ENCODE peak calls at places on chromosomes 4 and X, in nine cellular contexts. One of them, this sample, is unnamed.

GRCh38 chr4:87382116-87382515 is 8.9 kb downstream of the HSD17B11 start:
- DNase-seq in upper lobe of left lung: no peak
- DNase-seq in K562: no peak
- DNase-seq in A549: no peak
- DNase-seq in lower lobe of right lung: no peak
- DNase-seq in left ventricle myocardium inferior: no peak
- DNase-seq in heart left ventricle: no peak
- DNase-seq in epithelial cell of proximal tubule: no peak
- DNase-seq in BJ: no peak
- DNase-seq in this sample: no peak

GRCh38 chr4:105710678-105711077 is 2.1 kb downstream of the GSTCD start:
- DNase-seq in K562: no peak
- DNase-seq in BJ: no peak
- DNase-seq in epithelial cell of proximal tubule: no peak
- DNase-seq in left ventricle myocardium inferior: no peak
- DNase-seq in lower lobe of right lung: no peak
- DNase-seq in upper lobe of left lung: no peak
- DNase-seq in A549: no peak
- DNase-seq in heart left ventricle: no peak
- DNase-seq in this sample: no peak

GRCh38 chr4:183284965-183285364 is 35.1 kb downstream of the CLDN22 start:
- DNase-seq in K562: no peak
- DNase-seq in A549: no peak
- DNase-seq in upper lobe of left lung: no peak
- DNase-seq in BJ: peak; percentile 59
- DNase-seq in epithelial cell of proximal tubule: no peak
- DNase-seq in lower lobe of right lung: no peak
- DNase-seq in heart left ventricle: no peak
- DNase-seq in left ventricle myocardium inferior: no peak
- DNase-seq in this sample: no peak

GRCh38 chr4:117324851-117325491 is 239.6 kb upstream of the TRAM1L1 start:
- DNase-seq in BJ: peak; percentile 32
- DNase-seq in A549: no peak
- DNase-seq in epithelial cell of proximal tubule: peak; percentile 87
- DNase-seq in upper lobe of left lung: no peak
- DNase-seq in left ventricle myocardium inferior: no peak
- DNase-seq in heart left ventricle: no peak
- DNase-seq in lower lobe of right lung: no peak
- DNase-seq in K562: no peak
- DNase-seq in this sample: no peak

GRCh38 chrX:3066555-3066954 is 25.3 kb downstream of the ARSF start:
- DNase-seq in K562: no peak
- DNase-seq in left ventricle myocardium inferior: no peak
- DNase-seq in lower lobe of right lung: no peak
- DNase-seq in BJ: no peak
- DNase-seq in upper lobe of left lung: no peak
- DNase-seq in heart left ventricle: no peak
- DNase-seq in epithelial cell of proximal tubule: no peak
- DNase-seq in A549: no peak
- DNase-seq in this sample: no peak

GRCh38 chrX:10922158-10922557 is 189.0 kb upstream of the HCCS start:
- DNase-seq in BJ: peak; percentile 53
- DNase-seq in heart left ventricle: no peak
- DNase-seq in upper lobe of left lung: no peak
- DNase-seq in A549: no peak
- DNase-seq in epithelial cell of proximal tubule: peak; percentile 82
- DNase-seq in left ventricle myocardium inferior: no peak
- DNase-seq in lower lobe of right lung: no peak
- DNase-seq in K562: no peak
- DNase-seq in this sample: no peak

GRCh38 chrX:369563-370101 is 17.1 kb downstream of the PPP2R3B start:
- DNase-seq in K562: peak; percentile 25
- DNase-seq in lower lobe of right lung: no peak
- DNase-seq in epithelial cell of proximal tubule: no peak
- DNase-seq in A549: no peak
- DNase-seq in left ventricle myocardium inferior: no peak
- DNase-seq in heart left ventricle: no peak
- DNase-seq in upper lobe of left lung: no peak
- DNase-seq in BJ: no peak
- DNase-seq in this sample: no peak

GRCh38 chrX:18210470-18210869 is 10.2 kb downstream of the BEND2 start:
- DNase-seq in BJ: no peak
- DNase-seq in left ventricle myocardium inferior: no peak
- DNase-seq in upper lobe of left lung: no peak
- DNase-seq in A549: no peak
- DNase-seq in epithelial cell of proximal tubule: no peak
- DNase-seq in heart left ventricle: no peak
- DNase-seq in K562: no peak
- DNase-seq in lower lobe of right lung: no peak
- DNase-seq in this sample: peak; percentile 6

GRCh38 chr4:145618210-145618911 is 824 bp upstream of the MMAA start:
- DNase-seq in upper lobe of left lung: no peak
- DNase-seq in left ventricle myocardium inferior: no peak
- DNase-seq in lower lobe of right lung: no peak
- DNase-seq in epithelial cell of proximal tubule: no peak
- DNase-seq in BJ: no peak
- DNase-seq in A549: no peak
- DNase-seq in heart left ventricle: peak; percentile 63
- DNase-seq in K562: peak; percentile 13
- DNase-seq in this sample: no peak

GRCh38 chr4:114472269-114473032 is 126.2 kb upstream of the UGT8 start:
- DNase-seq in heart left ventricle: peak; percentile 51
- DNase-seq in lower lobe of right lung: no peak
- DNase-seq in A549: no peak
- DNase-seq in K562: no peak
- DNase-seq in BJ: no peak
- DNase-seq in epithelial cell of proximal tubule: no peak
- DNase-seq in upper lobe of left lung: no peak
- DNase-seq in left ventricle myocardium inferior: no peak
- DNase-seq in this sample: no peak

GRCh38 chr4:1318046-1318375 is 28.3 kb downstream of the MAEA start:
- DNase-seq in left ventricle myocardium inferior: peak; percentile 11
- DNase-seq in K562: no peak
- DNase-seq in upper lobe of left lung: no peak
- DNase-seq in epithelial cell of proximal tubule: no peak
- DNase-seq in lower lobe of right lung: no peak
- DNase-seq in A549: no peak
- DNase-seq in BJ: no peak
- DNase-seq in heart left ventricle: peak; percentile 58
- DNase-seq in this sample: no peak

GRCh38 chr4:95129708-95130343 is 372.1 kb downstream of the BMPR1B start:
- DNase-seq in epithelial cell of proximal tubule: peak; percentile 96
- DNase-seq in A549: peak; percentile 43
- DNase-seq in BJ: peak; percentile 94
- DNase-seq in lower lobe of right lung: no peak
- DNase-seq in upper lobe of left lung: peak; percentile 49
- DNase-seq in K562: no peak
- DNase-seq in left ventricle myocardium inferior: no peak
- DNase-seq in heart left ventricle: no peak
- DNase-seq in this sample: no peak

GRCh38 chr4:7844247-7844991 is 95.2 kb downstream of the AFAP1 start:
- DNase-seq in epithelial cell of proximal tubule: no peak
- DNase-seq in A549: peak; percentile 61
- DNase-seq in K562: peak; percentile 66
- DNase-seq in BJ: peak; percentile 85
- DNase-seq in upper lobe of left lung: peak; percentile 75
- DNase-seq in lower lobe of right lung: peak; percentile 83
- DNase-seq in left ventricle myocardium inferior: peak; percentile 77
- DNase-seq in heart left ventricle: peak; percentile 79
- DNase-seq in this sample: peak; percentile 4

DNA sequence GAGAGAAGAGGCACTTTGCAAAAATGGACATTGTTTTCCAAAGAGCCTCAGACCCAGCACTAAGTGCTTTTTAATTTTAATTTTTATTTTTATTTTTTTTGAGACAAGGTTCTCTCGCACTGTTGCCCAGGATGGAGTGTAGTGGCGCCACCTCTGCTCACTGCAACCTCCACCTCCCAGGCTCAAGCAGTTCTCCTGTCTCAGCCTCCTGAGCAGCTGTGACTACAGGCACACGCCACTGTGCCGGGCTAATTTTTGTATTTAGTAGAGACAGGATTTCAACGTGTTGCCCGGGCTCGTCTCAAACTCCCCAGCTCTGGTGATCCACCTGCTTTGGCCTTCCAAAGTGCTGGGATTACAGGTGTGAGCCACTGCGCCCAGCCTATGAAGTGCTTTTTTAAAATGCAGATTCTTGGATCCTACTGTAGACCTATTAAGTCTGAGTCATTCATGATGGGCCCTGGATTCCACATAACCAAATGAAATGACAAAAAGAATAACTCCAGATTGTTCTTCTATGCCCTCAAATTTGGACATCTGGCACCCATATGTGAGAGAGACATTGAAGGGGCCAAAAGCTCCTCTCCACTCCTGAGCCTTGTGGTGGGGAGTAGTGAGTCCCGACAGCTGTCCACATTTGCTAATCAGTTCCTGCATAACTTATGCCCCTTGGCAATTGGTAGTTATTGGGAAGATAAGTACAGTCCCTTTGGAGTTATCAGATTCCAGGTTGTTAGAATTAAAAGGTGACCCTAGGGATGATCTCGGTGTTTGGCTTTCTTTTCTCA is 3.6 kb downstream of the NOCT start:
- DNase-seq in lower lobe of right lung: no peak
- DNase-seq in heart left ventricle: no peak
- DNase-seq in K562: no peak
- DNase-seq in upper lobe of left lung: no peak
- DNase-seq in epithelial cell of proximal tubule: no peak
- DNase-seq in A549: no peak
- DNase-seq in BJ: peak; percentile 62
- DNase-seq in left ventricle myocardium inferior: no peak
- DNase-seq in this sample: no peak
- H3K4me3 ChIP-seq in lower lobe of right lung: no peak overlapping the region
- H3K4me3 ChIP-seq in heart left ventricle: no peak overlapping the region
- H3K4me3 ChIP-seq in K562: no peak overlapping the region
- H3K4me3 ChIP-seq in upper lobe of left lung: no peak overlapping the region
- H3K4me3 ChIP-seq in epithelial cell of proximal tubule: peak overlapping the region; percentile 85
- H3K4me3 ChIP-seq in A549: no peak overlapping the region
- H3K4me3 ChIP-seq in BJ: no peak overlapping the region
- H3K4me3 ChIP-seq in left ventricle myocardium inferior: no peak overlapping the region
- H3K4me3 ChIP-seq in this sample: no peak overlapping the region

DNA sequence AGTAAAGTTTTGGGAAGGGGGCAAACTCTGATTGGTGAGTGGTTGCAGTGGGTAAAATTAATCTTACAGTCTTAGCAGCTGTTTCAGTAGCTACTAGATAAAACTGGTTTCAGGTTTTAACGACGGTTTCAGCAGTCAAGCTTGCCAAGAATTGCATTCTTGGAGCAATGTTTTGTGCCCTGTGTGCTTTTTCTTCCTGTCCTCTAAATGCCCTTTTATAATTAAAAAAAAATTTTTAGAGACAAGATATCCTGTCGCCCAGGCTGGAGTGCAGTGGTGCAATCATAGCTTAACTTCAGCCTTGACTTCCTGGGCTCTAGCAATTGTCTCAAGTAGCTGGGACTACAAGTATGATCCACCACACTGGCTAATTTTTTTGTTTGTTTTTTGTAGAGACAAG is 6.3 kb upstream of the PPEF2 start:
- DNase-seq in BJ: no peak
- DNase-seq in upper lobe of left lung: no peak
- DNase-seq in lower lobe of right lung: no peak
- DNase-seq in K562: no peak
- DNase-seq in epithelial cell of proximal tubule: no peak
- DNase-seq in heart left ventricle: no peak
- DNase-seq in A549: no peak
- DNase-seq in left ventricle myocardium inferior: no peak
- DNase-seq in this sample: no peak
- H3K4me3 ChIP-seq in BJ: no peak overlapping the region
- H3K4me3 ChIP-seq in upper lobe of left lung: no peak overlapping the region
- H3K4me3 ChIP-seq in lower lobe of right lung: no peak overlapping the region
- H3K4me3 ChIP-seq in K562: no peak overlapping the region
- H3K4me3 ChIP-seq in epithelial cell of proximal tubule: no peak overlapping the region
- H3K4me3 ChIP-seq in heart left ventricle: no peak overlapping the region
- H3K4me3 ChIP-seq in A549: no peak overlapping the region
- H3K4me3 ChIP-seq in left ventricle myocardium inferior: no peak overlapping the region
- H3K4me3 ChIP-seq in this sample: no peak overlapping the region

DNA sequence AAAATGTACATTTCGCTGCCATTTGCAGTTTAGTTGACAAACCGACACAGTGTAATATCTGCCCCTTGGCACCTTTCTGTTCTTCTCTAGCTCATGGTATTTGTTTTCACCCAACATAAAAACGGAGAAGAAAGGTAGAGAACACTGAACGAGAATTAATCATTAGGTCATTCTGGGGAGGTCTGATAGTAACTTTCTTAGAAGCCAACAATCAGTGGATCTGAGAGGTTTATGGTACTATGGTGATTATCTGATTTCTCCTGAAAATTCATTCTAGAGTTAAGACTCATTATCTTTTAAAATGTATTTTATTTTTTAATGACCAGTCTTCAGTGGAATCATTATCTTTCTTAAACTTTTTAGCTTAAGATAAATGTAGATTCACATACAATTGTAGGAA is 8.5 kb downstream of the RAPGEF2 start:
- DNase-seq in heart left ventricle: no peak
- DNase-seq in BJ: no peak
- DNase-seq in epithelial cell of proximal tubule: no peak
- DNase-seq in lower lobe of right lung: no peak
- DNase-seq in upper lobe of left lung: no peak
- DNase-seq in left ventricle myocardium inferior: no peak
- DNase-seq in K562: no peak
- DNase-seq in A549: no peak
- DNase-seq in this sample: no peak
- H3K4me3 ChIP-seq in heart left ventricle: no peak overlapping the region
- H3K4me3 ChIP-seq in BJ: no peak overlapping the region
- H3K4me3 ChIP-seq in epithelial cell of proximal tubule: no peak overlapping the region
- H3K4me3 ChIP-seq in lower lobe of right lung: no peak overlapping the region
- H3K4me3 ChIP-seq in upper lobe of left lung: no peak overlapping the region
- H3K4me3 ChIP-seq in left ventricle myocardium inferior: no peak overlapping the region
- H3K4me3 ChIP-seq in K562: no peak overlapping the region
- H3K4me3 ChIP-seq in A549: no peak overlapping the region
- H3K4me3 ChIP-seq in this sample: no peak overlapping the region

GRCh38 chr4:3851211-3851610 is 85.0 kb downstream of the ADRA2C start:
- DNase-seq in epithelial cell of proximal tubule: no peak
- DNase-seq in upper lobe of left lung: no peak
- DNase-seq in BJ: peak; percentile 13
- DNase-seq in A549: no peak
- DNase-seq in left ventricle myocardium inferior: no peak
- DNase-seq in heart left ventricle: no peak
- DNase-seq in lower lobe of right lung: no peak
- DNase-seq in K562: no peak
- DNase-seq in this sample: no peak

GRCh38 chr4:3852309-3852708 is 86.1 kb downstream of the ADRA2C start:
- DNase-seq in upper lobe of left lung: no peak
- DNase-seq in heart left ventricle: no peak
- DNase-seq in A549: no peak
- DNase-seq in K562: no peak
- DNase-seq in lower lobe of right lung: no peak
- DNase-seq in BJ: no peak
- DNase-seq in epithelial cell of proximal tubule: no peak
- DNase-seq in left ventricle myocardium inferior: no peak
- DNase-seq in this sample: peak; percentile 19

GRCh38 chr4:3853388-3854035 is 87.3 kb downstream of the ADRA2C start:
- DNase-seq in epithelial cell of proximal tubule: no peak
- DNase-seq in upper lobe of left lung: no peak
- DNase-seq in K562: no peak
- DNase-seq in heart left ventricle: no peak
- DNase-seq in lower lobe of right lung: no peak
- DNase-seq in A549: no peak
- DNase-seq in BJ: no peak
- DNase-seq in left ventricle myocardium inferior: no peak
- DNase-seq in this sample: no peak

GRCh38 chr4:3851881-3852280 is 85.7 kb downstream of the ADRA2C start:
- DNase-seq in K562: no peak
- DNase-seq in epithelial cell of proximal tubule: no peak
- DNase-seq in heart left ventricle: no peak
- DNase-seq in left ventricle myocardium inferior: no peak
- DNase-seq in A549: no peak
- DNase-seq in upper lobe of left lung: no peak
- DNase-seq in lower lobe of right lung: no peak
- DNase-seq in BJ: no peak
- DNase-seq in this sample: peak; percentile 50

GRCh38 chr4:3852751-3853150 is 86.6 kb downstream of the ADRA2C start:
- DNase-seq in left ventricle myocardium inferior: no peak
- DNase-seq in lower lobe of right lung: no peak
- DNase-seq in BJ: no peak
- DNase-seq in A549: no peak
- DNase-seq in K562: no peak
- DNase-seq in epithelial cell of proximal tubule: no peak
- DNase-seq in upper lobe of left lung: no peak
- DNase-seq in heart left ventricle: no peak
- DNase-seq in this sample: no peak
- H3K4me3 ChIP-seq in left ventricle myocardium inferior: no peak overlapping the region
- H3K4me3 ChIP-seq in lower lobe of right lung: no peak overlapping the region
- H3K4me3 ChIP-seq in BJ: no peak overlapping the region
- H3K4me3 ChIP-seq in A549: no peak overlapping the region
- H3K4me3 ChIP-seq in K562: no peak overlapping the region
- H3K4me3 ChIP-seq in epithelial cell of proximal tubule: no peak overlapping the region
- H3K4me3 ChIP-seq in upper lobe of left lung: no peak overlapping the region
- H3K4me3 ChIP-seq in heart left ventricle: no peak overlapping the region
- H3K4me3 ChIP-seq in this sample: no peak overlapping the region